ENCODE peak calls at places on chromosomes 13 and 19, in seven cellular contexts. S is heart left ventricle; L is activated T-cell treated with anti-CD3 and anti-CD28 coated beads, Interleukin-2, amount 50 U/mL, for 72 hours; A is stimulated activated naive CD8-positive, alpha-beta T cell treated with anti-CD3 and anti-CD28 coated beads, Interleukin-15, amount 100 ng/mL, for 72 hours; E is CD4-positive, CD25-positive, alpha-beta regulatory T cell; Y is T-helper 17 cell; F is RWPE2. V is an unnamed sample.

GRCh38 chr19:31470229-31470939 is 121.1 kb upstream of the TSHZ3 start:
- ATAC-seq in S (no peak), L (no peak), E (no peak), F (no peak), A (no peak), Y (no peak), V (no peak)

GRCh38 chr13:67048084-67048792 is 181.9 kb downstream of the PCDH9 start:
- ATAC-seq in Y (no peak), F (no peak), A (peak; percentile 65), L (peak; percentile 23), S (peak; percentile 59), E (no peak), V (no peak)

GRCh38 chr19:45442927-45443461 is 19.3 kb upstream of the ERCC1 start:
- ATAC-seq in S (peak; percentile 6), Y (no peak), A (no peak), E (no peak), L (no peak), F (no peak), V (no peak)

GRCh38 chr13:98780972-98781869 is 28.7 kb upstream of the SLC15A1 start:
- ATAC-seq in F (no peak), E (no peak), A (no peak), Y (no peak), L (no peak), S (no peak), V (no peak)

GRCh38 chr13:42968906-42969305 is 23.1 kb downstream of the EPSTI1 start:
- ATAC-seq in Y (no peak), E (no peak), S (no peak), L (no peak), F (no peak), A (no peak), V (peak; percentile 95)

GRCh38 chr13:79534596-79534995 is 53.6 kb downstream of the NDFIP2 start:
- ATAC-seq in A (no peak), E (no peak), L (no peak), Y (no peak), F (no peak), S (peak; percentile 82), V (no peak)

GRCh38 chr13:60869941-60870613 is 473.1 kb downstream of the TDRD3 start:
- ATAC-seq in E (no peak), L (no peak), Y (no peak), S (peak; percentile 44), F (no peak), A (no peak), V (no peak)

GRCh38 chr19:1155352-1156304 is 18.4 kb downstream of the SBNO2 start:
- ATAC-seq in A (no peak), S (no peak), Y (no peak), L (no peak), F (peak; percentile 59), E (no peak), V (peak; percentile 30)

GRCh38 chr19:55529636-55530230 is 7.2 kb downstream of the SBK2 start:
- ATAC-seq in A (peak; percentile 52), E (no peak), L (no peak), Y (no peak), F (no peak), S (no peak), V (no peak)

GRCh38 chr13:50292082-50292481 is 276.8 kb downstream of the KCNRG start:
- ATAC-seq in F (no peak), A (no peak), Y (no peak), E (no peak), L (no peak), S (no peak), V (no peak)

GRCh38 chr13:25738342-25738771 is 313.5 kb downstream of the SHISA2 start:
- ATAC-seq in L (peak; percentile 3), E (no peak), Y (no peak), F (no peak), A (peak; percentile 57), S (no peak), V (no peak)

GRCh38 chr19:41224632-41225031 is 5.6 kb downstream of the AXL start:
- ATAC-seq in A (no peak), Y (no peak), S (no peak), L (no peak), F (no peak), E (no peak), V (no peak)

GRCh38 chr13:27269114-27269665 is 1.4 kb upstream of the RASL11A start:
- ATAC-seq in E (no peak), Y (no peak), L (no peak), A (no peak), F (no peak), S (no peak), V (peak; percentile 80)

GRCh38 chr13:56861472-56861871 is 279.2 kb upstream of the PRR20A start:
- ATAC-seq in Y (no peak), A (no peak), E (no peak), S (no peak), L (no peak), F (no peak), V (no peak)

GRCh38 chr19:55353356-55353802 is 1.1 kb downstream of the COX6B2 start:
- ATAC-seq in F (peak; percentile 7), A (peak; percentile 16), L (peak; percentile 5), Y (peak; percentile 7), E (no peak), S (no peak), V (no peak)

GRCh38 chr19:39679056-39679790 is 23.5 kb downstream of the LGALS16 start:
- ATAC-seq in S (peak; percentile 59), L (peak; percentile 80), E (peak; percentile 73), A (peak; percentile 87), Y (peak; percentile 70), F (no peak), V (no peak)

GRCh38 chr19:55594996-55595530 is 4.3 kb downstream of the FIZ1 start:
- ATAC-seq in A (no peak), S (no peak), F (no peak), Y (no peak), L (no peak), E (no peak), V (no peak)

GRCh38 chr19:32708457-32708856 is 11.1 kb upstream of the TDRD12 start:
- ATAC-seq in S (no peak), F (no peak), L (peak; percentile 98), Y (peak; percentile 77), A (peak; percentile 98), E (peak; percentile 96), V (peak; percentile 80)

GRCh38 chr13:113882266-113882627 is 18.4 kb upstream of the GAS6 start:
- ATAC-seq in E (no peak), S (peak; percentile 90), F (no peak), A (no peak), Y (no peak), L (no peak), V (peak; percentile 53)

GRCh38 chr13:47679391-47679790 is 321.7 kb downstream of the SUCLA2 start:
- ATAC-seq in F (peak; percentile 91), A (no peak), S (no peak), E (no peak), L (no peak), Y (no peak), V (no peak)

GRCh38 chr13:73715910-73716257 is 418.3 kb downstream of the KLF12 start:
- ATAC-seq in S (no peak), L (peak; percentile 65), A (peak; percentile 65), E (peak; percentile 55), Y (peak; percentile 65), F (peak; percentile 33), V (peak; percentile 83)

GRCh38 chr19:36100476-36100875 is 10.5 kb upstream of the OVOL3 start:
- ATAC-seq in F (no peak), Y (no peak), S (peak; percentile 95), A (no peak), E (no peak), L (no peak), V (peak; percentile 11)

GRCh38 chr13:22789027-22789593 is 391.7 kb upstream of the SGCG start:
- ATAC-seq in A (no peak), Y (no peak), E (no peak), L (no peak), S (no peak), F (peak; percentile 42), V (peak; percentile 18)